ENCODE peak calls at places on chromosomes 4 and X, in six cellular contexts. R, V, T, F, D and A are unnamed samples.

GRCh38 chr4:4502694-4503311 is 39.0 kb downstream of the STX18 start:
- DNase-seq in D (no peak), T (no peak), V (peak), R (no peak), F (peak), A (no peak)

GRCh38 chrX:71922697-71923096 is 12.1 kb downstream of the NHSL2 start:
- DNase-seq in F (no peak), V (no peak), R (no peak), T (no peak), D (no peak), A (no peak)

GRCh38 chr4:149719806-149720205 is 95.8 kb downstream of the IQCM start:
- DNase-seq in D (no peak), F (no peak), R (no peak), V (no peak), T (no peak), A (no peak)

GRCh38 chrX:111743316-111743715 is 62.3 kb downstream of the ALG13 start:
- DNase-seq in T (no peak), V (no peak), R (no peak), F (no peak), D (no peak), A (no peak)

GRCh38 chr4:181030961-181031360 is 1212.2 kb upstream of the TENM3 start:
- DNase-seq in R (no peak), F (no peak), D (no peak), T (no peak), V (peak), A (no peak)

GRCh38 chrX:26952213-26952612 is 510.9 kb downstream of the PPP4R3C start:
- DNase-seq in T (no peak), V (no peak), R (no peak), D (no peak), F (no peak), A (no peak)

GRCh38 chr4:153156263-153156662 is 48.0 kb upstream of the TRIM2 start:
- DNase-seq in F (no peak), T (no peak), R (no peak), V (no peak), D (no peak), A (peak)

GRCh38 chr4:69881173-69881773 is 21.3 kb upstream of the SULT1E1 start:
- DNase-seq in T (no peak), V (no peak), R (peak), F (peak), D (no peak), A (no peak)

GRCh38 chr4:181860157-181860556 is 383.0 kb upstream of the TENM3 start:
- DNase-seq in F (no peak), V (peak), T (no peak), D (no peak), R (no peak), A (no peak)

GRCh38 chr4:89108068-89108467 is 3.3 kb upstream of the TIGD2 start:
- DNase-seq in V (no peak), D (no peak), T (no peak), R (no peak), F (peak), A (no peak)

GRCh38 chr4:89110541-89110985 is 770 bp upstream of the TIGD2 start:
- DNase-seq in F (no peak), R (no peak), D (no peak), V (no peak), T (no peak), A (peak)

GRCh38 chr4:89111833-89112563 is 665 bp downstream of the TIGD2 start:
- DNase-seq in R (no peak), V (peak), D (no peak), F (no peak), T (no peak), A (peak)

GRCh38 chr4:89110986-89111832 is at the start of gene TIGD2:
- DNase-seq in V (peak), F (peak), D (peak), T (peak), R (peak), A (peak)

GRCh38 chr4:89109841-89110540 is 1.3 kb upstream of the TIGD2 start:
- DNase-seq in T (no peak), V (no peak), F (no peak), D (no peak), R (no peak), A (peak)
- H3K4me3 ChIP-seq in T (peak), V (peak), F (peak), D (peak), R (peak), A (peak)

GRCh38 chr4:113758361-113758760 is 3.2 kb downstream of the CAMK2D start:
- DNase-seq in D (no peak), T (no peak), F (no peak), V (peak), R (no peak), A (no peak)
- H3K4me3 ChIP-seq in D (no peak), T (no peak), F (no peak), V (peak), R (peak), A (no peak)

DNA sequence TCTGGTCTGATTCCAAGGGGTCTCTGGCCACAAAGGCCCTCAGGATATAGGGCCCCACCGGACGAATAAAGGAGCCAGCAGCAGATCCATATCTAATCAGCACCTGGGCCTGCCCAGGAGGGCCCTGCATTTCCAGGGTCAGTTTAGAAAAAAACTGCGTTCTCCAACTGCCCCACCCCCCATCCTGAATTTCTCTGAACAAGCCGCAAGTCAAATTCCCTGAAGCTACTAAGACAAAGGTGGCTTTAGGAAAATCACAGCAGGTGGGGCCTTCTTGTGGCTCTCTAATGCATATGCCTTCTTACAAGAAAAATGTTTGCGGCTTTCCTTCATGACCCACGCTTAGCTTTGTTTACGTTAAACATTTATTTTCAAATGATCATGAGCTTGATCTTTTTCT is 76.6 kb downstream of the MBNL3 start:
- DNase-seq in T (no peak), D (peak), F (no peak), V (peak), R (no peak), A (no peak)
- H3K4me3 ChIP-seq in T (peak), D (peak), F (no peak), V (no peak), R (no peak), A (no peak)

GRCh38 chrX:24508375-24508774 is 43.3 kb downstream of the PDK3 start:
- DNase-seq in D (no peak), F (no peak), R (no peak), T (no peak), V (no peak), A (no peak)

GRCh38 chrX:24506082-24506481 is 41.0 kb downstream of the PDK3 start:
- DNase-seq in T (no peak), D (no peak), F (peak), R (peak), V (no peak), A (no peak)
- H3K4me3 ChIP-seq in T (no peak), D (no peak), F (no peak), R (no peak), V (no peak), A (no peak)

GRCh38 chrX:110089656-110090404 is 86.9 kb downstream of the TMEM164 start:
- DNase-seq in R (no peak), V (no peak), D (no peak), F (no peak), T (no peak), A (no peak)
- H3K4me3 ChIP-seq in R (no peak), V (no peak), D (no peak), F (no peak), T (no peak), A (no peak)

GRCh38 chr4:113145519-113146291 is 96.3 kb downstream of the ANK2 start:
- DNase-seq in V (no peak), F (no peak), R (no peak), T (peak), D (peak), A (peak)
- H3K4me3 ChIP-seq in V (no peak), F (no peak), R (no peak), T (peak), D (peak), A (no peak)